ENCODE peak calls at places on chromosomes 1 and 21, in four cellular contexts. P is mucosa of gallbladder; R is stimulated activated CD8-positive, alpha-beta memory T cell treated with anti-CD3 and anti-CD28 coated beads, Interleukin-4, amount 100 ng/mL, for 4 hours; Q is stimulated activated CD4-positive, alpha-beta T cell treated with anti-CD3 and anti-CD28 coated beads, Interleukin-15, amount 100 ng/mL, for 1 hour. K is an unnamed sample.

GRCh38 chr1:207923121-207923520 is 12.2 kb upstream of the CD34 start:
- DNase-seq in P (no peak), R (no peak), Q (no peak), K (no peak)

GRCh38 chr1:100767176-100767876 is 47.8 kb downstream of the VCAM1 start:
- DNase-seq in P (no peak), R (no peak), Q (no peak), K (peak)

GRCh38 chr1:159828916-159829634 is 2.4 kb downstream of the SLAMF8 start:
- DNase-seq in P (peak), R (no peak), Q (no peak), K (peak)

GRCh38 chr21:34061983-34062382 is 11.4 kb upstream of the MRPS6 start:
- DNase-seq in P (no peak), R (no peak), Q (no peak), K (no peak)

GRCh38 chr1:234607091-234608025 is 2.6 kb downstream of the IRF2BP2 start:
- DNase-seq in P (no peak), R (no peak), Q (peak), K (peak)

GRCh38 chr1:162712317-162713029 is 78.0 kb upstream of the HSD17B7 start:
- DNase-seq in P (no peak), R (no peak), Q (no peak), K (no peak)

GRCh38 chr1:48109390-48110009 is 112.3 kb upstream of the TRABD2B start:
- DNase-seq in P (peak), R (no peak), Q (no peak), K (peak)

GRCh38 chr1:248851390-248851789 is 7.5 kb downstream of the ZNF692 start:
- DNase-seq in P (no peak), R (no peak), Q (no peak), K (no peak)

GRCh38 chr1:204075116-204075636 is 2.3 kb downstream of the SOX13 start:
- DNase-seq in P (no peak), R (no peak), Q (no peak), K (no peak)

GRCh38 chr1:172241540-172241939 is 178.9 kb upstream of the C1orf105 start:
- DNase-seq in P (no peak), R (no peak), Q (no peak), K (no peak)

GRCh38 chr1:156492591-156493080 is 7.9 kb downstream of the MEF2D start:
- DNase-seq in P (no peak), R (no peak), Q (no peak), K (peak)

GRCh38 chr1:182662121-182662890 is 22.1 kb downstream of the RGS8 start:
- DNase-seq in P (no peak), R (no peak), Q (no peak), K (no peak)

GRCh38 chr1:46396429-46397398 is 2.6 kb downstream of the FAAH start:
- DNase-seq in P (no peak), R (no peak), Q (no peak), K (no peak)

GRCh38 chr1:234745844-234746797 is 136.1 kb upstream of the IRF2BP2 start:
- DNase-seq in P (no peak), R (no peak), Q (no peak), K (no peak)

GRCh38 chr1:82894635-82895034 is 1093.9 kb downstream of the ADGRL2 start:
- DNase-seq in P (no peak), R (no peak), Q (no peak), K (peak)

GRCh38 chr1:52567943-52568342 is 15.1 kb upstream of the TUT4 start:
- DNase-seq in P (no peak), R (no peak), Q (no peak), K (no peak)

GRCh38 chr21:45067462-45068285 is 6.7 kb upstream of the ADARB1 start:
- DNase-seq in P (no peak), R (no peak), Q (no peak), K (no peak)

GRCh38 chr1:156750932-156751723 is at the start of gene HDGF:
- DNase-seq in P (no peak), R (no peak), Q (no peak), K (no peak)

GRCh38 chr1:226632922-226633351 is 84.4 kb downstream of the STUM start:
- DNase-seq in P (no peak), R (no peak), Q (no peak), K (no peak)

GRCh38 chr1:39642796-39643195 is 3.4 kb upstream of the HEYL start:
- DNase-seq in P (no peak), R (no peak), Q (no peak), K (no peak)

GRCh38 chr1:164772635-164773034 is 213.7 kb downstream of the PBX1 start:
- DNase-seq in P (peak), R (no peak), Q (no peak), K (no peak)

GRCh38 chr1:12717301-12717838 is 1.5 kb downstream of the AADACL3 start:
- DNase-seq in P (no peak), R (no peak), Q (no peak), K (no peak)

GRCh38 chr1:24639881-24640280 is 3.2 kb upstream of the SRRM1 start:
- DNase-seq in P (no peak), R (no peak), Q (no peak), K (no peak)

GRCh38 chr21:25700741-25701140 is 34.0 kb downstream of the ATP5PF start:
- DNase-seq in P (no peak), R (no peak), Q (no peak), K (no peak)

GRCh38 chr1:116375165-116375883 is 2.3 kb downstream of the ATP1A1 start:
- DNase-seq in P (no peak), R (no peak), Q (no peak), K (no peak)

GRCh38 chr1:63051886-63052285 is 268.0 kb downstream of the ATG4C start:
- DNase-seq in P (no peak), R (no peak), Q (no peak), K (no peak)

GRCh38 chr1:111621050-111621449 is 1.5 kb downstream of the RAP1A start:
- DNase-seq in P (no peak), R (no peak), Q (no peak), K (no peak)

GRCh38 chr1:223707270-223708000 is 4.9 kb upstream of the CAPN2 start:
- DNase-seq in P (peak), R (no peak), Q (no peak), K (no peak)

GRCh38 chr21:44907966-44908364 is 12.7 kb downstream of the ITGB2 start:
- DNase-seq in P (peak), R (no peak), Q (no peak), K (no peak)

GRCh38 chr1:235902638-235903542 is 36.2 kb upstream of the LYST start:
- DNase-seq in P (no peak), R (no peak), Q (no peak), K (no peak)

GRCh38 chr1:226549094-226549936 is 751 bp downstream of the STUM start:
- DNase-seq in P (no peak), R (no peak), Q (no peak), K (no peak)

GRCh38 chr1:118209648-118210047 is 24.6 kb upstream of the SPAG17 start:
- DNase-seq in P (no peak), R (no peak), Q (no peak), K (no peak)

GRCh38 chr1:230186003-230186863 is 119.2 kb downstream of the GALNT2 start:
- DNase-seq in P (peak), R (no peak), Q (no peak), K (no peak)

GRCh38 chr1:47591801-47592200 is 154.0 kb downstream of the FOXD2 start:
- DNase-seq in P (no peak), R (no peak), Q (no peak), K (no peak)

GRCh38 chr1:111516008-111516535 is 12.6 kb upstream of the ADORA3 start:
- DNase-seq in P (peak), R (no peak), Q (no peak), K (no peak)

K was measured in NCI-H1694 treated with DMSO at 0.1 percent for 48 hours.